ENCODE peak calls at places on chromosomes 11 and 22, in four cellular contexts. One of them, this sample, is unnamed.

GRCh38 chr11:19306570-19306969 is 65.8 kb upstream of the E2F8 start:
- DNase-seq in GM12891: no peak
- DNase-seq in K562: no peak
- DNase-seq in GM12878: no peak
- DNase-seq in this sample: no peak

GRCh38 chr22:44025171-44026065 is 1.3 kb downstream of the PARVB start:
- DNase-seq in GM12891: peak
- DNase-seq in K562: peak
- DNase-seq in GM12878: peak
- DNase-seq in this sample: peak

GRCh38 chr11:69130586-69131566 is 24.9 kb upstream of the SMIM38 start:
- DNase-seq in GM12891: no peak
- DNase-seq in K562: no peak
- DNase-seq in GM12878: no peak
- DNase-seq in this sample: no peak

GRCh38 chr11:2789331-2789730 is 89.5 kb upstream of the KCNQ1OT1 start:
- DNase-seq in GM12891: no peak
- DNase-seq in K562: no peak
- DNase-seq in GM12878: no peak
- DNase-seq in this sample: no peak

GRCh38 chr22:48378673-48379072 is 1449.0 kb downstream of the BRD1 start:
- DNase-seq in GM12891: no peak
- DNase-seq in K562: no peak
- DNase-seq in GM12878: no peak
- DNase-seq in this sample: no peak

GRCh38 chr11:46562527-46562926 is 31.3 kb downstream of the AMBRA1 start:
- DNase-seq in GM12891: no peak
- DNase-seq in K562: no peak
- DNase-seq in GM12878: no peak
- DNase-seq in this sample: no peak

GRCh38 chr11:122984186-122985011 is 2.8 kb upstream of the BSX start:
- DNase-seq in GM12891: no peak
- DNase-seq in K562: no peak
- DNase-seq in GM12878: no peak
- DNase-seq in this sample: no peak

GRCh38 chr22:49037701-49038245 is 789.9 kb downstream of the BRD1 start:
- DNase-seq in GM12891: no peak
- DNase-seq in K562: no peak
- DNase-seq in GM12878: no peak
- DNase-seq in this sample: no peak

GRCh38 chr11:1163321-1163910 is 5.7 kb downstream of the MUC5AC start:
- DNase-seq in GM12891: no peak
- DNase-seq in K562: no peak
- DNase-seq in GM12878: no peak
- DNase-seq in this sample: no peak

GRCh38 chr22:39898997-39899396 is 1.9 kb upstream of the GRAP2 start:
- DNase-seq in GM12891: peak
- DNase-seq in K562: no peak
- DNase-seq in GM12878: peak
- DNase-seq in this sample: peak

GRCh38 chr22:37696657-37697539 is at the start of gene TRIOBP:
- DNase-seq in GM12891: peak
- DNase-seq in K562: peak
- DNase-seq in GM12878: peak
- DNase-seq in this sample: no peak

GRCh38 chr11:662689-663274 is 25.7 kb downstream of the DRD4 start:
- DNase-seq in GM12891: peak
- DNase-seq in K562: peak
- DNase-seq in GM12878: no peak
- DNase-seq in this sample: peak

GRCh38 chr11:18731949-18732821 is 6.2 kb upstream of the IGSF22 start:
- DNase-seq in GM12891: peak
- DNase-seq in K562: peak
- DNase-seq in GM12878: peak
- DNase-seq in this sample: peak

GRCh38 chr11:134071306-134071705 is 2.4 kb downstream of the JAM3 start:
- DNase-seq in GM12891: no peak
- DNase-seq in K562: no peak
- DNase-seq in GM12878: no peak
- DNase-seq in this sample: no peak

GRCh38 chr11:75298191-75298590 is 53.3 kb downstream of the ARRB1 start:
- DNase-seq in GM12891: no peak
- DNase-seq in K562: no peak
- DNase-seq in GM12878: no peak
- DNase-seq in this sample: no peak

GRCh38 chr22:28023774-28024173 is 104.7 kb upstream of the PITPNB start:
- DNase-seq in GM12891: no peak
- DNase-seq in K562: no peak
- DNase-seq in GM12878: no peak
- DNase-seq in this sample: no peak

GRCh38 chr11:32382339-32383049 is 52.8 kb downstream of the WT1 start:
- DNase-seq in GM12891: no peak
- DNase-seq in K562: no peak
- DNase-seq in GM12878: no peak
- DNase-seq in this sample: no peak

GRCh38 chr22:45656577-45656976 is 15.1 kb upstream of the ATXN10 start:
- DNase-seq in GM12891: no peak
- DNase-seq in K562: no peak
- DNase-seq in GM12878: no peak
- DNase-seq in this sample: no peak

GRCh38 chr11:105111145-105111944 is 28.2 kb downstream of the CARD18 start:
- DNase-seq in GM12891: no peak
- DNase-seq in K562: no peak
- DNase-seq in GM12878: no peak
- DNase-seq in this sample: no peak

GRCh38 chr11:63180536-63180935 is 36.5 kb upstream of the SLC22A24 start:
- DNase-seq in GM12891: no peak
- DNase-seq in K562: no peak
- DNase-seq in GM12878: no peak
- DNase-seq in this sample: no peak

GRCh38 chr22:21951931-21952465 is 650 bp downstream of the PPM1F start:
- DNase-seq in GM12891: peak
- DNase-seq in K562: no peak
- DNase-seq in GM12878: no peak
- DNase-seq in this sample: peak

GRCh38 chr22:45876136-45877035 is 100.6 kb downstream of the WNT7B start:
- DNase-seq in GM12891: no peak
- DNase-seq in K562: no peak
- DNase-seq in GM12878: no peak
- DNase-seq in this sample: no peak

GRCh38 chr22:32722441-32722840 is 79.1 kb upstream of the TIMP3 start:
- DNase-seq in GM12891: no peak
- DNase-seq in K562: no peak
- DNase-seq in GM12878: no peak
- DNase-seq in this sample: no peak

GRCh38 chr11:7321708-7322448 is 70.2 kb downstream of the SYT9 start:
- DNase-seq in GM12891: no peak
- DNase-seq in K562: no peak
- DNase-seq in GM12878: no peak
- DNase-seq in this sample: no peak

GRCh38 chr11:13009476-13009920 is 382 bp downstream of the RASSF10 start:
- DNase-seq in GM12891: no peak
- DNase-seq in K562: no peak
- DNase-seq in GM12878: no peak
- DNase-seq in this sample: no peak

DNA sequence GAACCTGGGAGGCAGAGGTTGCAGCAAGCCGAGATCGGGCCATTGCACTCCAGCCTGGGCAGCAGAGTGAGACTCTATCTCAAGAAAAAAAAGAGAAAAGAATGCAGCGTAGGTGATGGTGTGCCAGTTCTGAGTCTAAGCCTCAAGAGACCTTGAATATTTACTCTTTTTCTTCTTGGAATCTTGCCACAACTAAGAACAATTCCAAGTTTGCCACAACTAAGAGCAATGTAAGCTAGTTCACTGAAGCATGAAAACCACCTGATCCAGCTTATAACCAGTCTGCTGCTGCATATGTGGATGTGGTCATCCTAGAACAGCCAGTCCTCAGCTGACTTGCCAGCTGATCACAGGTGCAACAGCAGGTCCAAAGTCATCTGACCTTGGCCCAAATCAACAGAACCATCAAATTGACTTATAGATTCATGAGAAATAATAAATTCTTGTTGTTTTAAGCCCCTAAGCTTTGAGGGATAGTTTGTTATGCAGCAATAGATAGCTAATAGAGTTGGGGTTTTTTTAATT is 25.4 kb upstream of the SEZ6L start:
- DNase-seq in GM12891: no peak
- DNase-seq in K562: no peak
- DNase-seq in GM12878: no peak
- DNase-seq in this sample: no peak
- TF ChIP-seq SPI1 in GM12891: no peak
- TF ChIP-seq SPI1 in K562: no peak
- TF ChIP-seq SPI1 in GM12878: no peak
- TF ChIP-seq SPI1 in this sample: no peak

DNA sequence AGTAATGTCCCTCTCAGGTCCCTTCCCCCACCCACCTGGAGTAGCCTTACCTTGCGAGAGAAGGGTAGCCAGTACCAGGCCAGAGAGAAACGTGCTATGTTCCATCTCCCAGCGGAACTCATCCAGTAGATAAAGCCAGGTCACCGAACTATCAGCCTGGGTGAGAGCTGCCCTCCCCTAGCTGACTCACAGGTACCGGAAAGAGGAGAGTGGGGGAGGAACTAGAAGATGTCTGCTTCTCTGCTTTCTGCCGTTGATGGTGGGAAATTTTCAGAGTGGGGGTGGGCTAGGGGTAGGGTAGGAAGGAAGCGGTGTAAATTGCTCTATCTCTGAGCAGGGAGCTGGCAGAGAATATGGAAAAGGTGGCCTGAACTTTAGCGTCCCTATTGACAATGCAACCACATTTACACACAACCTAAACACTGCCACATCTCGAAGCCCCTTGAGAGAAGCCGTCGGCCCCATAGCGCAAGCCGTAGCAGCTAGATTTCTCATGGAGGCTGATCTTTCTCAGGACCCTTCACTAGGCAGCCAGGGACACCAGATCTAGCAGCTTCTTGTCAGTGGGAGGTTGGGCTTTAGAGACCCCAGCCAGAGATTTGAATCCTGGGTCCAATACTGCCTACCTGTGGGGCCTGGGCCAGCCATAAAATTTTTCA is at the start of gene CD3D:
- DNase-seq in GM12891: no peak
- DNase-seq in K562: peak
- DNase-seq in GM12878: no peak
- DNase-seq in this sample: no peak
- TF ChIP-seq SPI1 in GM12891: no peak
- TF ChIP-seq SPI1 in K562: peak
- TF ChIP-seq SPI1 in GM12878: no peak
- TF ChIP-seq SPI1 in this sample: no peak

GRCh38 chr11:66530927-66531722 is 14.7 kb downstream of the ZDHHC24 start:
- DNase-seq in GM12891: no peak
- DNase-seq in K562: no peak
- DNase-seq in GM12878: no peak
- DNase-seq in this sample: no peak
- TF ChIP-seq SPI1 in GM12891: no peak
- TF ChIP-seq SPI1 in K562: no peak
- TF ChIP-seq SPI1 in GM12878: no peak
- TF ChIP-seq SPI1 in this sample: no peak

GRCh38 chr11:15577519-15577918 is 462.8 kb downstream of the INSC start:
- DNase-seq in GM12891: no peak
- DNase-seq in K562: no peak
- DNase-seq in GM12878: no peak
- DNase-seq in this sample: peak
- TF ChIP-seq SPI1 in GM12891: no peak
- TF ChIP-seq SPI1 in K562: no peak
- TF ChIP-seq SPI1 in GM12878: no peak
- TF ChIP-seq SPI1 in this sample: peak

DNA sequence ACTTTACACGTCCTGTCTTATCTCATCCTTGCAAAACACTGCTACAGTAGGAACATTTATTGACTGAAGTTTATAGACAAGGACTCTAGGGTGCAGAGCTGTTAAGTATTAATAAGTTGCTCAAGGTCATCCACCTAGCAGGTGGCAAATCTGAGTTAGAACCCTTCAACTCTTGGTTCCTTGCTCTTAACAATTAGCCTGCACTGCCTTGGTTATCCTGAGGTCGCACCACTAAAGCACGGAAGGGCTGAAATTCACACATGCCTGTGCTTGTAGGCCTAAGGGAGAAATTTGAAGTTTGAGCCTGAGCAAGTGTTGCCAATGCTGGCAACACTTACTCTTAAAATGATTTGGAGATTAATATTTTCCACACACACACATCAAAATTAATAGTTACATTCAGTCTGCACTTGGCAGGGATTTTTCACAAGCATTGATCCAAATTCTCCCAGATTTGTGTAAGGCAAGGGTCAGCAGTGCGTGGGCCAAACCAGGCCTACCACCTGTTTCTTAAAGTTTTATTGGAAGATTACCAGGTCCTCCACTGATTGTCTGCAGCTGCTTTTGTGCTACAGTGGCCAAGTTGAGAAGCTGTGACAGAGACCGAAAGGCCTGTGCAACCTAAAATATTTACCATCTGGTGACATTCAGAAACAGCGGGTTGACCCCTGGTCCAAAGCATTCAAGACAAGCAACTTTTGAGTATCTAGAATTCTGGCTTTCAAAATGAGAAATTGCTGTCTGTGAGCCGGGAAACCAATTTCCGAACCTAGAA is 16.3 kb downstream of the APOL5 start:
- DNase-seq in GM12891: no peak
- DNase-seq in K562: no peak
- DNase-seq in GM12878: no peak
- DNase-seq in this sample: no peak
- TF ChIP-seq SPI1 in GM12891: no peak
- TF ChIP-seq SPI1 in K562: no peak
- TF ChIP-seq SPI1 in GM12878: no peak
- TF ChIP-seq SPI1 in this sample: no peak

DNA sequence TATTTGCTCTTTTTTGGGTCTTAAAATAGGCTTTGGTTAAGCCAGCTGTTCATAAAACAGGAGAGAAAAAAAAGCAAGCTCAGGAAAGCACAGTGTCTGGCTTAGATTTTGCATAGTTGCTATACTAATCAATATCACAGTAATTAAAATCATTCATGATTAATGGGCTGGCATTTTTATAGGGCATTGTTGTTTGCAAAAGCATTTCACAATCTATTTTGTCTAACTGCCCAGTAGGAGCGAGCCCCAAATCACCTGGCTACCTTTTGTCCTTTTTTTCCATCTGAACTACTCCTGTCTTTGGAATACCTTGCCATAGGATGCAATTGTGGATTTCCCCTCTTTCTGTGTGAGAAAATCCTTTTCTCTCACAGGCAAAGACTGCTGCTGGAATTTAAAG is 619.8 kb downstream of the JRKL start:
- DNase-seq in GM12891: no peak
- DNase-seq in K562: no peak
- DNase-seq in GM12878: no peak
- DNase-seq in this sample: no peak
- TF ChIP-seq SPI1 in GM12891: no peak
- TF ChIP-seq SPI1 in K562: no peak
- TF ChIP-seq SPI1 in GM12878: no peak
- TF ChIP-seq SPI1 in this sample: no peak

GRCh38 chr11:20881328-20882079 is 212.1 kb downstream of the NELL1 start:
- DNase-seq in GM12891: no peak
- DNase-seq in K562: no peak
- DNase-seq in GM12878: no peak
- DNase-seq in this sample: no peak
- TF ChIP-seq SPI1 in GM12891: no peak
- TF ChIP-seq SPI1 in K562: no peak
- TF ChIP-seq SPI1 in GM12878: no peak
- TF ChIP-seq SPI1 in this sample: no peak

This sample was measured in HL-60.